ENCODE peak calls at places on chromosomes 12 and 14, in six cellular contexts. T is IMR-90, K is fibroblast of the aortic adventitia, W is body of pancreas, B is bronchial epithelial cell, U is dorsolateral prefrontal cortex. O is an unnamed sample.

GRCh38 chr14:70707138-70708038 is 65.7 kb downstream of the TTC9 start:
- DNase-seq in T (peak), K (peak), W (peak), B (peak), U (no peak), O (peak)

GRCh38 chr12:112148031-112148513 is 22.7 kb downstream of the TRAFD1 start:
- DNase-seq in T (peak), K (peak), W (no peak), B (peak), U (peak), O (peak)

GRCh38 chr14:69090187-69090789 is 62.6 kb downstream of the DCAF5 start:
- DNase-seq in T (peak), K (peak), W (peak), B (peak), U (no peak), O (peak)

GRCh38 chr12:127144770-127145169 is 1122.2 kb upstream of the TMEM132C start:
- DNase-seq in T (no peak), K (no peak), W (no peak), B (no peak), U (no peak), O (no peak)

GRCh38 chr14:81220488-81220766 is 332 bp downstream of the GTF2A1 start:
- DNase-seq in T (no peak), K (no peak), W (no peak), B (no peak), U (no peak), O (peak)

GRCh38 chr12:73632661-73633060 is 905.0 kb upstream of the ATXN7L3B start:
- DNase-seq in T (no peak), K (no peak), W (no peak), B (no peak), U (no peak), O (no peak)

GRCh38 chr12:52964556-52965336 is 15.8 kb downstream of the KRT18 start:
- DNase-seq in T (no peak), K (no peak), W (no peak), B (no peak), U (no peak), O (no peak)

GRCh38 chr12:88781909-88782308 is 201.6 kb upstream of the KITLG start:
- DNase-seq in T (peak), K (peak), W (no peak), B (peak), U (no peak), O (peak)

GRCh38 chr12:98644712-98645571 is at the start of the genes APAF1 and IKBIP:
- DNase-seq in T (peak), K (peak), W (peak), B (peak), U (peak), O (peak)

GRCh38 chr12:127145929-127146789 is 1120.8 kb upstream of the TMEM132C start:
- DNase-seq in T (peak), K (peak), W (peak), B (peak), U (peak), O (peak)

GRCh38 chr12:40988831-40989230 is 199.3 kb upstream of the PDZRN4 start:
- DNase-seq in T (no peak), K (no peak), W (no peak), B (no peak), U (no peak), O (no peak)

GRCh38 chr14:75697371-75697770 is 36.3 kb downstream of the TTLL5 start:
- DNase-seq in T (no peak), K (no peak), W (no peak), B (no peak), U (no peak), O (no peak)

GRCh38 chr12:3091030-3091304 is 13.8 kb downstream of the TSPAN9 start:
- DNase-seq in T (no peak), K (no peak), W (no peak), B (no peak), U (no peak), O (no peak)

GRCh38 chr12:130418261-130418660 is 80.6 kb downstream of the PIWIL1 start:
- DNase-seq in T (no peak), K (no peak), W (no peak), B (no peak), U (no peak), O (no peak)

GRCh38 chr12:81296556-81297305 is 218.9 kb downstream of the ACSS3 start:
- DNase-seq in T (peak), K (peak), W (peak), B (peak), U (no peak), O (peak)

GRCh38 chr14:100640481-100641273 is 53.5 kb upstream of the BEGAIN start:
- DNase-seq in T (peak), K (no peak), W (no peak), B (no peak), U (no peak), O (no peak)

GRCh38 chr12:119363490-119363889 is 29.0 kb downstream of the CCDC60 start:
- DNase-seq in T (no peak), K (no peak), W (no peak), B (no peak), U (no peak), O (no peak)

GRCh38 chr12:50765325-50765911 is 1.5 kb downstream of the ATF1 start:
- DNase-seq in T (peak), K (peak), W (peak), B (peak), U (no peak), O (peak)

GRCh38 chr12:51329742-51330141 is 5.8 kb upstream of the BIN2 start:
- DNase-seq in T (no peak), K (no peak), W (no peak), B (no peak), U (no peak), O (no peak)

GRCh38 chr12:12714276-12715001 is 2.7 kb upstream of the CDKN1B start:
- DNase-seq in T (peak), K (peak), W (peak), B (peak), U (no peak), O (no peak)

DNA sequence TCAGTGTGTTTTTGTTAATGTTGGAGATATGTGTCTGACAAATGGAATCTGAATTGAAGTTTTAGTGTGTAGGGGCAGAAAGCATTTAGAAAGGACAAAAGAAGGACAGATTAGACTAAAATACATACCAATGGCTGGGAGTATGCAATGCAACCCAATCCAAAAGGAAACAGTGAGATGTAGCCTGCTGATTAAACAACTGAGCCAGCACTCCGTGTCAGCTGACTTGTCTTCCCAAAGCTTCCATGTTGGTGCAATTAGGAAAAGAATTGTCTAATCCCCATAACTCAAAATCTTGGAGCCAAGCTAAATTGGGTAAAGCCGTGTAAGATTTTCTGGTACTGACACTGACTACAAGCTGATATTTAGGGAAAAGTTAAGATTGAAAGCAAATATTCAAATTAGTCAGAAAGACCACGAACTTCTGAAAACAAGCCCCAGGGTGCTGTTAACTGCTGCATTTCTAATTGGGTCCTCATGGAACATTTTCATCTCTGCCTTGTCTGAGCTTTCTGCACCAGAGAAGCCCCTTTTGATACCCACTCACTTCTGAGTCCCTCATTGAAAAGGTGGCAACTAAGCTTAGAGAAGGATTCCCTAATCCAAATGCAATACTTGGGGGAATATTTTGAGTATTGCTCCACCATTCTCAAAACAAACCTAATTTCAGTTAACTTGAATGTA is 109.1 kb downstream of the DAD1 start:
- DNase-seq in T (no peak), K (peak), W (no peak), B (no peak), U (no peak), O (no peak)
- H3K4me3 ChIP-seq in T (no peak), K (no peak), W (no peak), B (no peak), U (no peak), O (no peak)

DNA sequence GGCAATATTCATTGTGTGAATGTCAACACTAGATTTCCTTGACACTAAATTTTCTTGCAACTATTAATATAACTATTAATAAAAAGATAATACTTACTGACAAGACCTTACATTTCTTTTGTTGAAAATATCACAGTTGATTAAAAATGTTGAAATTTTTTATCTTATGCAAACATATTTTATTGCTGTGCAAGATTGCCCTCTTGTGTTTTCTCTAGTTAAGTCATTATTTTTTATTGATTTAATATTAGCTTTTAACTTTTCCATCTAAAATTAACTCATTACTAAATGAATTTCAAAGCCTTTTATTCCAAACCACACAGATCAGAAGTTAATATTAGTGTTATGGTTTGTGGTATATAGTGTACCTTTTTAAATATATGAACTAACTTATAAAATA is 11.7 kb upstream of the NAA30 start:
- DNase-seq in T (peak), K (peak), W (no peak), B (no peak), U (no peak), O (peak)
- TF ChIP-seq CTCF in T (peak), K (no peak), W (no peak), B (no peak), U (no peak), O (peak)

GRCh38 chr14:53149656-53150319 is 3.3 kb downstream of the DDHD1 start:
- DNase-seq in T (no peak), K (no peak), W (no peak), B (no peak), U (no peak), O (no peak)
- H3K4me3 ChIP-seq in T (no peak), K (no peak), W (no peak), B (no peak), U (peak), O (no peak)

GRCh38 chr12:34016361-34016760 is 5.9 kb upstream of the ALG10 start:
- DNase-seq in T (no peak), K (no peak), W (no peak), B (no peak), U (no peak), O (no peak)
- TF ChIP-seq CTCF in T (no peak), K (no peak), W (no peak), B (no peak), U (no peak), O (no peak)

DNA sequence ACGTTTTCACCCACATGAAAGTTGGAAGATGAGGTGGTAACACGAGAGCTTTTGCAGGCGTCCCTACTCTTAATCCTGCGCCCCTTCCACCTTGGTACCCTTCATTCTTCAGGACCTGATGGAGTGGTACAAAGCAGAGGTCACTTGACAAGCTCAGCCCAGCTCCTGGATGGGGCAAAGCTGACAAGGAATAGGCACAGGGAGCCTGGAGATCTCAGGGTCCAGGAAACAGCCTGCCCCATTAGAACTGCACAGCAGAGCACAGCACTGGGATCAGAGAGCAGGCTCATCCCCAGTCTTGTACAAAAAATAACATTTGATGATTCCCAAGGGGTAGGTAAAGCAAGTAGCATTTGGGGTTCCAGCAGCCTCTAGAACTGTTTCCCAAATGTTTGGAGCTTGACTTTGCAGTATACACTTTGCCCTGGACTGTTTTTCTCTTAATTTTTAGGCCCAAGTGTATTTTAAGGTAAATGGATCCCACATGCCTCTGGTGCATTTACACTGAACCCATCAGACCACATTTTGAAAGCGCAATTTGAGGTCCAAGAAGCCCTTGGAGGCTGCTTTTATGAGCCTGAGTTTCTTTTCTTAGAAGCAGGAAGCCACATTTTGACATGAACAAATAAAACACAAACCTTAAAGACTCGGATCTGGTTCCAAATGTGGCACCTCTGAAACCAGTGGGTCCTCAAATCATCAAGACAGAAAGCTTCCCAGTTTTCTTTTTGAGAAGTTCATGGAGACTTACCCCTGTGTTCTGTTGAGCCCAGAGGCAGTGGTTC is 633 bp downstream of the TC2N start:
- DNase-seq in T (no peak), K (no peak), W (no peak), B (no peak), U (no peak), O (no peak)
- H3K4me3 ChIP-seq in T (no peak), K (no peak), W (no peak), B (no peak), U (no peak), O (no peak)

O was measured in fibroblast of pulmonary artery.